ENCODE peak calls at places on chromosome 7, in four cellular contexts. One of them, this sample, is unnamed.

GRCh38 chr7:123041085-123041484 is 45.6 kb upstream of the TAS2R16 start:
- DNase-seq in GM03348: no peak
- DNase-seq in fibroblast of lung: peak
- DNase-seq in GOT3: no peak
- DNase-seq in this sample: no peak

GRCh38 chr7:70355591-70356323 is 757.5 kb downstream of the AUTS2 start:
- DNase-seq in GM03348: no peak
- DNase-seq in fibroblast of lung: no peak
- DNase-seq in GOT3: no peak
- DNase-seq in this sample: no peak

GRCh38 chr7:151121380-151122170 is 35.3 kb downstream of the AGAP3 start:
- DNase-seq in GM03348: no peak
- DNase-seq in fibroblast of lung: no peak
- DNase-seq in GOT3: no peak
- DNase-seq in this sample: no peak

GRCh38 chr7:151254851-151255250 is 6.4 kb upstream of the SMARCD3 start:
- DNase-seq in GM03348: no peak
- DNase-seq in fibroblast of lung: no peak
- DNase-seq in GOT3: no peak
- DNase-seq in this sample: no peak

GRCh38 chr7:129778770-129779601 is 167.5 kb downstream of the NRF1 start:
- DNase-seq in GM03348: no peak
- DNase-seq in fibroblast of lung: no peak
- DNase-seq in GOT3: no peak
- DNase-seq in this sample: no peak

GRCh38 chr7:74490546-74490945 is 36.8 kb downstream of the GTF2IRD1 start:
- DNase-seq in GM03348: no peak
- DNase-seq in fibroblast of lung: no peak
- DNase-seq in GOT3: no peak
- DNase-seq in this sample: no peak

GRCh38 chr7:158816995-158817394 is 12.3 kb downstream of the ESYT2 start:
- DNase-seq in GM03348: no peak
- DNase-seq in fibroblast of lung: no peak
- DNase-seq in GOT3: no peak
- DNase-seq in this sample: no peak

GRCh38 chr7:27640914-27641570 is 21.6 kb downstream of the HIBADH start:
- DNase-seq in GM03348: peak
- DNase-seq in fibroblast of lung: peak
- DNase-seq in GOT3: no peak
- DNase-seq in this sample: no peak

GRCh38 chr7:41459623-41460256 is 243.2 kb downstream of the INHBA start:
- DNase-seq in GM03348: no peak
- DNase-seq in fibroblast of lung: no peak
- DNase-seq in GOT3: no peak
- DNase-seq in this sample: no peak

GRCh38 chr7:74282748-74283459 is 6.3 kb upstream of the CLIP2 start:
- DNase-seq in GM03348: no peak
- DNase-seq in fibroblast of lung: no peak
- DNase-seq in GOT3: no peak
- DNase-seq in this sample: no peak

GRCh38 chr7:82323806-82324205 is 119.8 kb downstream of the CACNA2D1 start:
- DNase-seq in GM03348: peak
- DNase-seq in fibroblast of lung: peak
- DNase-seq in GOT3: no peak
- DNase-seq in this sample: no peak

GRCh38 chr7:30528779-30529178 is 24.1 kb upstream of the GGCT start:
- DNase-seq in GM03348: no peak
- DNase-seq in fibroblast of lung: no peak
- DNase-seq in GOT3: no peak
- DNase-seq in this sample: no peak

GRCh38 chr7:131188367-131189339 is 139.0 kb upstream of the MKLN1 start:
- DNase-seq in GM03348: peak
- DNase-seq in fibroblast of lung: peak
- DNase-seq in GOT3: peak
- DNase-seq in this sample: no peak

GRCh38 chr7:134186022-134186421 is 58.9 kb downstream of the LRGUK start:
- DNase-seq in GM03348: peak
- DNase-seq in fibroblast of lung: peak
- DNase-seq in GOT3: no peak
- DNase-seq in this sample: no peak

GRCh38 chr7:158074896-158075632 is 512.6 kb downstream of the PTPRN2 start:
- DNase-seq in GM03348: no peak
- DNase-seq in fibroblast of lung: no peak
- DNase-seq in GOT3: no peak
- DNase-seq in this sample: no peak

GRCh38 chr7:1537631-1538412 is 7.3 kb downstream of the MAFK start:
- DNase-seq in GM03348: peak
- DNase-seq in fibroblast of lung: peak
- DNase-seq in GOT3: peak
- DNase-seq in this sample: peak

GRCh38 chr7:57216340-57216739 is 84.1 kb upstream of the ZNF479 start:
- DNase-seq in GM03348: no peak
- DNase-seq in fibroblast of lung: no peak
- DNase-seq in GOT3: no peak
- DNase-seq in this sample: no peak

GRCh38 chr7:82677493-82677892 is 233.9 kb upstream of the CACNA2D1 start:
- DNase-seq in GM03348: peak
- DNase-seq in fibroblast of lung: peak
- DNase-seq in GOT3: no peak
- DNase-seq in this sample: no peak

GRCh38 chr7:97313900-97314299 is 196.4 kb downstream of the SDHAF3 start:
- DNase-seq in GM03348: no peak
- DNase-seq in fibroblast of lung: no peak
- DNase-seq in GOT3: no peak
- DNase-seq in this sample: no peak

GRCh38 chr7:158374586-158374985 is 213.0 kb downstream of the PTPRN2 start:
- DNase-seq in GM03348: no peak
- DNase-seq in fibroblast of lung: no peak
- DNase-seq in GOT3: no peak
- DNase-seq in this sample: no peak

GRCh38 chr7:139232377-139232717 is 1.3 kb downstream of the UBN2 start:
- DNase-seq in GM03348: no peak
- DNase-seq in fibroblast of lung: no peak
- DNase-seq in GOT3: no peak
- DNase-seq in this sample: no peak

GRCh38 chr7:47428780-47429472 is 153.0 kb downstream of the TNS3 start:
- DNase-seq in GM03348: no peak
- DNase-seq in fibroblast of lung: no peak
- DNase-seq in GOT3: no peak
- DNase-seq in this sample: no peak

GRCh38 chr7:36906448-36906847 is 182.2 kb upstream of the AOAH start:
- DNase-seq in GM03348: no peak
- DNase-seq in fibroblast of lung: no peak
- DNase-seq in GOT3: no peak
- DNase-seq in this sample: no peak

GRCh38 chr7:70006411-70006920 is 408.2 kb downstream of the AUTS2 start:
- DNase-seq in GM03348: no peak
- DNase-seq in fibroblast of lung: no peak
- DNase-seq in GOT3: no peak
- DNase-seq in this sample: no peak

GRCh38 chr7:36278767-36279171 is 110.9 kb upstream of the ANLN start:
- DNase-seq in GM03348: peak
- DNase-seq in fibroblast of lung: peak
- DNase-seq in GOT3: no peak
- DNase-seq in this sample: no peak

This sample was measured in ascending aorta.